ENCODE peak calls at places on chromosomes 2 and 18, in nine cellular contexts. Q is uterus, B is breast epithelium, L is GM23248, E is kidney, R is PC-3, D is lower lobe of right lung, I is mesenchymal stem cell, V is GM23338. Z is an unnamed sample.

GRCh38 chr2:60097298-60097697 is 456.2 kb downstream of the BCL11A start:
- DNase-seq in Q (no peak), B (no peak), L (no peak), E (no peak), R (no peak), D (no peak), I (no peak), V (no peak), Z (no peak)

GRCh38 chr18:75785175-75785574 is 357.7 kb upstream of the SMIM21 start:
- DNase-seq in Q (no peak), B (no peak), L (no peak), E (no peak), R (no peak), D (no peak), I (no peak), V (no peak), Z (no peak)

GRCh38 chr2:171416009-171416926 is 17.5 kb downstream of the METTL8 start:
- DNase-seq in Q (peak; percentile 80), B (peak; percentile 86), L (peak; percentile 98), E (peak; percentile 89), R (peak; percentile 96), D (peak; percentile 82), I (peak; percentile 95), V (peak; percentile 94), Z (peak; percentile 80)

GRCh38 chr18:51569153-51569552 is 371.7 kb upstream of the MEX3C start:
- DNase-seq in Q (no peak), B (no peak), L (no peak), E (no peak), R (no peak), D (no peak), I (no peak), V (no peak), Z (no peak)

GRCh38 chr2:1590611-1591460 is 153.5 kb downstream of the PXDN start:
- DNase-seq in Q (no peak), B (no peak), L (no peak), E (peak; percentile 59), R (no peak), D (peak; percentile 29), I (no peak), V (peak; percentile 61), Z (no peak)

GRCh38 chr2:225112362-225113111 is 70.3 kb upstream of the DOCK10 start:
- DNase-seq in Q (no peak), B (no peak), L (no peak), E (no peak), R (no peak), D (peak; percentile 60), I (no peak), V (no peak), Z (no peak)

GRCh38 chr2:7660816-7661215 is 743.6 kb downstream of the RNF144A start:
- DNase-seq in Q (no peak), B (no peak), L (peak; percentile 2), E (no peak), R (no peak), D (no peak), I (no peak), V (no peak), Z (no peak)

GRCh38 chr18:6465281-6465680 is 50.6 kb upstream of the L3MBTL4 start:
- DNase-seq in Q (no peak), B (no peak), L (no peak), E (no peak), R (no peak), D (no peak), I (no peak), V (no peak), Z (no peak)

GRCh38 chr18:57433492-57434176 is 1.5 kb upstream of the ONECUT2 start:
- DNase-seq in Q (no peak), B (no peak), L (peak; percentile 6), E (no peak), R (peak; percentile 39), D (no peak), I (no peak), V (peak; percentile 9), Z (no peak)

GRCh38 chr2:30455339-30455738 is 8.3 kb downstream of the LCLAT1 start:
- DNase-seq in Q (no peak), B (no peak), L (no peak), E (no peak), R (no peak), D (no peak), I (peak; percentile 41), V (no peak), Z (no peak)

GRCh38 chr2:172082944-172083718 is 2.2 kb upstream of the DLX1 start:
- DNase-seq in Q (no peak), B (no peak), L (peak; percentile 38), E (peak; percentile 78), R (no peak), D (no peak), I (peak; percentile 27), V (peak; percentile 70), Z (no peak)

GRCh38 chr2:172113617-172114016 is 10.9 kb upstream of the DLX2 start:
- DNase-seq in Q (no peak), B (no peak), L (peak; percentile 63), E (no peak), R (peak; percentile 56), D (no peak), I (peak; percentile 53), V (peak; percentile 57), Z (no peak)

GRCh38 chr2:10079931-10080535 is at the start of gene CYS1:
- DNase-seq in Q (peak; percentile 53), B (no peak), L (peak; percentile 66), E (peak; percentile 88), R (no peak), D (no peak), I (no peak), V (peak; percentile 69), Z (peak; percentile 51)

GRCh38 chr2:10078704-10079191 is 1.5 kb downstream of the CYS1 start:
- DNase-seq in Q (no peak), B (no peak), L (no peak), E (peak; percentile 8), R (no peak), D (no peak), I (no peak), V (no peak), Z (no peak)

GRCh38 chr2:10079192-10079930 is 850 bp downstream of the CYS1 start:
- DNase-seq in Q (peak; percentile 58), B (no peak), L (peak; percentile 84), E (peak; percentile 85), R (peak; percentile 45), D (peak; percentile 46), I (peak; percentile 26), V (peak; percentile 67), Z (no peak)

GRCh38 chr2:10078001-10078400 is 2.2 kb downstream of the CYS1 start:
- DNase-seq in Q (no peak), B (no peak), L (no peak), E (peak; percentile 37), R (no peak), D (no peak), I (no peak), V (no peak), Z (no peak)

DNA sequence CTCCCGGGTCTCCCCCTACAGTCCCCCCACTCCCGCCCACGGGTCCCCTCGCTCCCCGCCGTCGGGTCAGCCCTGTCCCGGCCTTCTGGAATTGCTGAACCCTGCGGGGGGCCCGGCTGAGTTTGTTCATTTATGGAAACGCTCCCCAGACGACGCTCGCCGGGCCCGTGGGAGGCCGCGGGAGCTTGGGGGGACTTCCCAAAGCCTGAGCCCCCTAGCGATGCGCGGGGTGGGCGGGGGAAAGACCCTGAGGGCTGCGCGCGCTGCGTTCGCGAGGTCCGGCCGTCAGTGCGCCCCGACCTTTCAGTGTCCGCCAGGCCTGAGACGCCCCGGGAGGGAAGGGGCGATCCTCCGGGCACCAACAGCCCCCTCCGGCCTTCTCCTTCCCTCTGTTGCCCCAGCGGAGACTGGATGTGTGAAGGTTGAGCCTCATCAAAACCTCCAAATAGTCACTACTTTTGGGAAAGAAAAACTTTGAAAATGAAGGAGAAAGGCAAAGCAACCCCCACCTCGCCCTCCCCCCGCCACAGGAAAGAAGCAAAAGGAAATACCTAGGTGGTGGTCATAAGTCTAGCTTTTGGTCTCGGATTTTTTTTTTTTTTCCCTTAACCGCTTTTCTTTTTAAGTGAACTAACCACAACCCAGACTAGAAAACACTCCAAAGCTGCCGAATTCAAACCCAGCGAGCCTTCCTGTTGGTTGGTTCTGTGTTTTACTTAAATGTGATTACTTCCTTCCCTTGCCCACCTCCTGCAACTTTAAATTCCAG is 509 bp upstream of the CYS1 start:
- DNase-seq in Q (peak; percentile 44), B (no peak), L (no peak), E (peak; percentile 90), R (no peak), D (no peak), I (no peak), V (peak; percentile 47), Z (peak; percentile 49)
- H3K4me3 ChIP-seq in Q (peak overlapping the region; percentile 72), B (peak overlapping the region; percentile 80), L (peak overlapping the region; percentile 61), E (peak overlapping the region; percentile 76), R (no peak overlapping the region), D (peak overlapping the region; percentile 53), I (no peak overlapping the region), V (peak overlapping the region; percentile 62), Z (peak overlapping the region; percentile 56)

GRCh38 chr18:46096651-46097300 is 1.3 kb downstream of the ATP5F1A start:
- DNase-seq in Q (no peak), B (no peak), L (peak; percentile 40), E (no peak), R (no peak), D (no peak), I (peak; percentile 26), V (no peak), Z (no peak)
- H3K36me3 ChIP-seq in Q (no peaks in the 10 kb centered on the region), B (no peaks in the 10 kb centered on the region), L (peaks cover 15% of the 10 kb centered on the region), E (peaks cover 3% of the 10 kb centered on the region), R (no peaks in the 10 kb centered on the region), D (peaks cover 36% of the 10 kb centered on the region), I (peaks cover 26% of the 10 kb centered on the region), V (peaks cover 31% of the 10 kb centered on the region), Z (no peaks in the 10 kb centered on the region)

GRCh38 chr2:193556766-193557470 is 1362.2 kb upstream of the TMEFF2 start:
- DNase-seq in Q (no peak), B (no peak), L (no peak), E (no peak), R (peak; percentile 64), D (no peak), I (no peak), V (no peak), Z (no peak)

GRCh38 chr2:193566276-193566675 is 1371.5 kb upstream of the TMEFF2 start:
- DNase-seq in Q (no peak), B (no peak), L (no peak), E (no peak), R (peak; percentile 28), D (no peak), I (peak; percentile 33), V (no peak), Z (no peak)

GRCh38 chr2:193561054-193561453 is 1366.3 kb upstream of the TMEFF2 start:
- DNase-seq in Q (no peak), B (no peak), L (no peak), E (no peak), R (no peak), D (no peak), I (peak; percentile 67), V (no peak), Z (no peak)

GRCh38 chr2:193562031-193562430 is 1367.3 kb upstream of the TMEFF2 start:
- DNase-seq in Q (no peak), B (no peak), L (no peak), E (no peak), R (no peak), D (no peak), I (no peak), V (no peak), Z (no peak)
- H3K4me3 ChIP-seq in Q (no peak overlapping the region), B (no peak overlapping the region), L (no peak overlapping the region), E (no peak overlapping the region), R (no peak overlapping the region), D (no peak overlapping the region), I (no peak overlapping the region), V (no peak overlapping the region), Z (no peak overlapping the region)

DNA sequence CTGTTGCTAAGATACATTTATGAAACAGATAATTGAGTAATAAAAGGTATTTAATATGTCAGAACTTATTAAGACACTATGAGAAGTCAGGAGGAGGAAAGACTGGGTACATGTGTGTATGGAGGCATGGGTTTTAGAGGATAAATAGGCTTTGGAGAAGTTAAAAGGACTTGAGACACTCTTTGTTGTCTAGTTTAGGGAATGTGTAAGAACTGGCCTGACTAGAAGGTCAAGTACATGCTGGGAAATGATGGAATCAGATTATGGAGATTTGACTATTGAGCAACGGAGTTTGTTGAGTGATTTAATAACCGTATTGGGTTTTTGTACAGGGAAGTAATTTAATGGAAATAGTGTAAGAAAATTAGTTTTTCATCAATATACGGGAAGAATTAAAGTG is 28.2 kb upstream of the SPDYA start:
- DNase-seq in Q (no peak), B (no peak), L (no peak), E (no peak), R (no peak), D (no peak), I (no peak), V (no peak), Z (no peak)
- H3K36me3 ChIP-seq in Q (no peaks in the 10 kb centered on the region), B (peaks cover 27% of the 10 kb centered on the region), L (peaks cover 76% of the 10 kb centered on the region), E (peaks cover 25% of the 10 kb centered on the region), R (peaks cover 72% of the 10 kb centered on the region), D (peaks cover 100% of the 10 kb centered on the region), I (peaks cover 95% of the 10 kb centered on the region), V (peaks cover 42% of the 10 kb centered on the region), Z (peaks cover 12% of the 10 kb centered on the region)